ENCODE peak calls at places on chromosomes 3 and 15, in eight cellular contexts. E, J, K, M, Y, W, V and B are unnamed samples.
A peak's percentile ranks its signal among the peaks of the same experiment; 100 is the strongest.

GRCh38 chr3:185561374-185561943 is 9.1 kb upstream of the LIPH start:
- DNase-seq in Y (no peak), V (no peak), J (no peak), E (no peak), M (no peak), K (no peak), W (no peak), B (no peak)

GRCh38 chr3:177262396-177262795 is 65.1 kb upstream of the TBL1XR1 start:
- DNase-seq in J (no peak), W (peak; percentile 79), M (no peak), K (no peak), V (no peak), E (no peak), Y (peak; percentile 34), B (no peak)

GRCh38 chr3:127674793-127675189 is 2.0 kb downstream of the ABTB1 start:
- DNase-seq in V (no peak), K (no peak), M (no peak), J (no peak), E (no peak), W (no peak), Y (no peak), B (no peak)

GRCh38 chr15:57061696-57062095 is 143.3 kb downstream of the TCF12 start:
- DNase-seq in K (no peak), M (no peak), W (peak; percentile 55), J (no peak), V (no peak), Y (no peak), E (no peak), B (no peak)

GRCh38 chr3:137134431-137134830 is 176.6 kb downstream of the IL20RB start:
- DNase-seq in V (no peak), K (no peak), Y (no peak), J (no peak), E (no peak), M (no peak), W (no peak), B (no peak)

GRCh38 chr3:37918627-37919026 is 56.9 kb downstream of the CTDSPL start:
- DNase-seq in V (no peak), E (no peak), K (peak; percentile 48), Y (no peak), J (no peak), M (no peak), W (no peak), B (no peak)

GRCh38 chr3:81186412-81186811 is 575.0 kb downstream of the GBE1 start:
- DNase-seq in J (no peak), M (no peak), E (no peak), Y (no peak), V (no peak), K (no peak), W (no peak), B (no peak)

GRCh38 chr3:15345051-15345607 is 12.7 kb upstream of the SH3BP5 start:
- DNase-seq in E (no peak), M (no peak), K (no peak), Y (no peak), W (no peak), J (peak; percentile 95), V (peak; percentile 66), B (no peak)

GRCh38 chr15:100794008-100794407 is 85.6 kb upstream of the ALDH1A3 start:
- DNase-seq in Y (no peak), J (no peak), E (no peak), M (no peak), V (no peak), W (no peak), K (no peak), B (no peak)

GRCh38 chr15:101174152-101174920 is 77.5 kb downstream of the CHSY1 start:
- DNase-seq in V (no peak), Y (no peak), M (no peak), W (no peak), J (no peak), E (no peak), K (no peak), B (no peak)

GRCh38 chr3:81744366-81744765 is 17.1 kb downstream of the GBE1 start:
- DNase-seq in K (no peak), M (peak; percentile 83), J (no peak), Y (peak; percentile 84), W (peak; percentile 95), E (no peak), V (no peak), B (peak; percentile 2)

GRCh38 chr3:46759239-46760152 is 41.8 kb upstream of the PRSS50 start:
- DNase-seq in E (no peak), Y (no peak), J (no peak), W (no peak), M (no peak), V (no peak), K (peak; percentile 10), B (no peak)

GRCh38 chr15:67573194-67573593 is 30.7 kb downstream of the MAP2K5 start:
- DNase-seq in J (no peak), W (no peak), K (no peak), Y (no peak), E (no peak), V (no peak), M (no peak), B (peak; percentile 75)

GRCh38 chr3:126835472-126836219 is 131.6 kb downstream of the CHCHD6 start:
- DNase-seq in Y (peak; percentile 62), W (peak; percentile 73), E (no peak), J (no peak), V (no peak), K (no peak), M (peak; percentile 19), B (no peak)

GRCh38 chr3:135944831-135945230 is 20.7 kb upstream of the PPP2R3A start:
- DNase-seq in V (no peak), K (no peak), J (no peak), Y (no peak), E (no peak), W (no peak), M (no peak), B (no peak)